ENCODE peak calls at places on chromosomes 7 and 10, in four cellular contexts. One of them, this sample, is unnamed. For H3K4me1, the result is how much of the 10 kb centered on the place peaks cover.

GRCh38 chr7:107147464-107148214 is 21.2 kb upstream of the HBP1 start:
- DNase-seq in ovary: no peak
- DNase-seq in stomach: no peak
- DNase-seq in lower lobe of right lung: no peak
- DNase-seq in this sample: peak

GRCh38 chr10:33114451-33114944 is 156.5 kb upstream of the ITGB1 start:
- DNase-seq in ovary: no peak
- DNase-seq in stomach: no peak
- DNase-seq in lower lobe of right lung: no peak
- DNase-seq in this sample: no peak

GRCh38 chr7:25541064-25541463 is 312.8 kb upstream of the NPVF start:
- DNase-seq in ovary: no peak
- DNase-seq in stomach: no peak
- DNase-seq in lower lobe of right lung: no peak
- DNase-seq in this sample: no peak

GRCh38 chr10:8235253-8236027 is 181.0 kb downstream of the GATA3 start:
- DNase-seq in ovary: no peak
- DNase-seq in stomach: no peak
- DNase-seq in lower lobe of right lung: no peak
- DNase-seq in this sample: no peak

GRCh38 chr10:104029528-104029875 is 56.2 kb downstream of the COL17A1 start:
- DNase-seq in ovary: peak
- DNase-seq in stomach: no peak
- DNase-seq in lower lobe of right lung: no peak
- DNase-seq in this sample: no peak

GRCh38 chr7:40644454-40645188 is 509.8 kb downstream of the SUGCT start:
- DNase-seq in ovary: no peak
- DNase-seq in stomach: no peak
- DNase-seq in lower lobe of right lung: no peak
- DNase-seq in this sample: no peak

GRCh38 chr10:76197293-76197692 is 765.9 kb downstream of the LRMDA start:
- DNase-seq in ovary: no peak
- DNase-seq in stomach: no peak
- DNase-seq in lower lobe of right lung: no peak
- DNase-seq in this sample: no peak

GRCh38 chr7:142533920-142534319 is 215.4 kb upstream of the PRSS1 start:
- DNase-seq in ovary: no peak
- DNase-seq in stomach: no peak
- DNase-seq in lower lobe of right lung: no peak
- DNase-seq in this sample: no peak

GRCh38 chr10:2036209-2036608 is 298.9 kb upstream of the ADARB2 start:
- DNase-seq in ovary: no peak
- DNase-seq in stomach: no peak
- DNase-seq in lower lobe of right lung: no peak
- DNase-seq in this sample: no peak

GRCh38 chr10:62907470-62908212 is 91.5 kb upstream of the EGR2 start:
- DNase-seq in ovary: no peak
- DNase-seq in stomach: no peak
- DNase-seq in lower lobe of right lung: no peak
- DNase-seq in this sample: no peak

GRCh38 chr7:61576-62360 is 130.6 kb upstream of the FAM20C start:
- DNase-seq in ovary: peak
- DNase-seq in stomach: no peak
- DNase-seq in lower lobe of right lung: peak
- DNase-seq in this sample: no peak

GRCh38 chr7:100171087-100171681 is 2.8 kb upstream of the GAL3ST4 start:
- DNase-seq in ovary: no peak
- DNase-seq in stomach: no peak
- DNase-seq in lower lobe of right lung: no peak
- DNase-seq in this sample: peak

GRCh38 chr10:73965890-73966768 is 31.8 kb upstream of the VCL start:
- DNase-seq in ovary: peak
- DNase-seq in stomach: peak
- DNase-seq in lower lobe of right lung: peak
- DNase-seq in this sample: peak

GRCh38 chr10:73969224-73969811 is 28.6 kb upstream of the VCL start:
- DNase-seq in ovary: no peak
- DNase-seq in stomach: no peak
- DNase-seq in lower lobe of right lung: no peak
- DNase-seq in this sample: no peak

GRCh38 chr10:73967022-73967429 is 30.9 kb upstream of the VCL start:
- DNase-seq in ovary: no peak
- DNase-seq in stomach: no peak
- DNase-seq in lower lobe of right lung: no peak
- DNase-seq in this sample: no peak

GRCh38 chr10:73967544-73967943 is 30.4 kb upstream of the VCL start:
- DNase-seq in ovary: no peak
- DNase-seq in stomach: no peak
- DNase-seq in lower lobe of right lung: no peak
- DNase-seq in this sample: no peak

GRCh38 chr10:73968101-73968515 is 29.8 kb upstream of the VCL start:
- DNase-seq in ovary: no peak
- DNase-seq in stomach: no peak
- DNase-seq in lower lobe of right lung: no peak
- DNase-seq in this sample: no peak
- H3K4me1 ChIP-seq in ovary: under half
- H3K4me1 ChIP-seq in stomach: under half
- H3K4me1 ChIP-seq in lower lobe of right lung: under half
- H3K4me1 ChIP-seq in this sample: under half

DNA sequence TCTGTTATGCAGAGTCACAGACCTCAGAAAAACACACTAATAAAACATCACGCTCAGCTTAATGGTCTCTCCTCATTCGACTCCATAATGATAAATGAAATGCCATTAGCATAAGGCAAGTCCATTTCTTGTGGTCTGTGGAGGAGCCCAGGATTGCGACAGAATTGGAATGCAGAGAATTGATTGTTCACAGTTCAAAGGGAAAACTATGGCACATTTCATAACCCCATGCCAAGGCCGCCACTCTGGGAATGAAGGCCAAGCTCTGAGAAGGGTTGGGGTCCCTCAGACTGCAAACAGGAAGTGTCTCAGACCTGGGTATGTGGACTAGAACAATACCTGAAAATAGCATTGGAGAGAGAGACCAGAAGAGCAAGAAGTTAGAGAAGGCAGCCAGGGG is 398.9 kb downstream of the ADRA2A start:
- DNase-seq in ovary: no peak
- DNase-seq in stomach: no peak
- DNase-seq in lower lobe of right lung: no peak
- DNase-seq in this sample: no peak
- H3K4me1 ChIP-seq in ovary: under half
- H3K4me1 ChIP-seq in stomach: under half
- H3K4me1 ChIP-seq in lower lobe of right lung: under half
- H3K4me1 ChIP-seq in this sample: under half

DNA sequence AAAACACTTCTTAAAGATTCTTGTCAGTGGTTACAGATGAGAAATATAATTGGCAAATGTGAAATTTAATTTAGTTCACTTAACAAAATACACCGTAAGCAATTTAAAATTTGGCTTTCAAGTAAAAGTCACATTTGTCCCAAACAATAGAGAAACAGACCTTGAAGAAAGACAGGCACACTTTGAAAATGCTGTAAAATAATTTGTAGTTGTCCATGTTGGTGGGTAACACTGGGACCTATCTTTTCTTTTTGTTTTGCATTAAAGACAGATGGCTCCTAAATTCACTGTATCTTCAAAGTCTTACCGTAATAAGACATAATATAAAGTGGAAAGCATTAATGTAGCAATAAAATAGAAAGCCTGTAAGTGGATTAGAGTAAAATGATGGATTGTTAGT is 3.3 kb downstream of the GRK5 start:
- DNase-seq in ovary: no peak
- DNase-seq in stomach: no peak
- DNase-seq in lower lobe of right lung: no peak
- DNase-seq in this sample: no peak
- H3K4me1 ChIP-seq in ovary: under half
- H3K4me1 ChIP-seq in stomach: under half
- H3K4me1 ChIP-seq in lower lobe of right lung: half or more
- H3K4me1 ChIP-seq in this sample: under half

DNA sequence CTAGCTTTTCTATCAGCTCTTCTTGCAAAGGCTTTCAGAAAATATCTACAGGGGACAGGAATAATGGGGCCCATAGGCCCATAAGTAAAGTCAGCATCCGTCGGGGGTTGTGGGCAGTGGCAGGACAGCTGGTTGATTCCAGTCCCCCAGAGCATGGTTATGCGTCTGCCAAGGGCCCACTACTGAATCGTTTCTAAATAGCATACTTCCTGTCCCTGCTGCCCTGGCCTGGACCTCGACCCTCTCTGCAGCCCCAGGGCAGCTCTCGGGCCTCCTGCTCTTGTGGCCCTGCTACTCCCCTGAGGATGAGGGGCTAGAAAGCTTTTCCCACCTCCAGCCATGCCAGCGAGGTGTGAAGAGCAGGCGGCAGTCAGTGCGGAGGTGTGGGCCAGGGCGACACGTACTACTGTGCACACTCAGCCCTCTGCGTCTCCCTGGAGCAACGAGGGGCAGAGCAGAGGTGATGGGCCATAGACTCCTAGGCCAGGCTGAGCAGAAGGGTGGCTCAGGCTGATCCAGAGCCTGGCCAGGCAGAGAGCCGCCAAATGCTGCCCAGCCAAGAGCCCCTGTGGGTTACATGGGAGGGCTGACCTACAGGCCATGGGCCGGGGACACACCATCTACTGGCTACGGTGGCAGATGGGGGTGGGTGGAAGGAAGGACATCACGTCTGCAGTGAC is 4.7 kb upstream of the OPN4 start:
- DNase-seq in ovary: no peak
- DNase-seq in stomach: peak
- DNase-seq in lower lobe of right lung: no peak
- DNase-seq in this sample: no peak
- H3K4me1 ChIP-seq in ovary: under half
- H3K4me1 ChIP-seq in stomach: under half
- H3K4me1 ChIP-seq in lower lobe of right lung: under half
- H3K4me1 ChIP-seq in this sample: under half

DNA sequence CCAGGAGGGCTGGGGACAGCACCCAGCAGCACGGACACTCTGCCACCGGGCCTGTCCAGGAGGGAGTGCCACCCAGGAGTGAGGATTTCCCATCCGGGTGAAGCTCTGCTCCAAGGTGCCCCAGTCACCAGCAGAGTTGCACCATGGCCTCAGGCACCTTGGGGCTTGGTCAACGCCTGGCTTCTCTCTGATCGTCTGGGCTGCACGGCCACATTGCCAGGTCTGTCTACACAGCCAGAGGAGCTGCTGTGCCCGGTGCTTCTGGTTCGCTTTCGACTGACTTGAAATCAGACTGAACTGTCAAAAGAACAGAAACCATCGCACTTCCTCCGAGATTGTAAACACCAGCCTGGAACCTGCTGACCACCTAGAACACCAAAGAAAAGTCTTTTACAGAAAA is 12.0 kb downstream of the SHH start:
- DNase-seq in ovary: no peak
- DNase-seq in stomach: no peak
- DNase-seq in lower lobe of right lung: peak
- DNase-seq in this sample: no peak
- H3K4me1 ChIP-seq in ovary: under half
- H3K4me1 ChIP-seq in stomach: under half
- H3K4me1 ChIP-seq in lower lobe of right lung: under half
- H3K4me1 ChIP-seq in this sample: under half

GRCh38 chr10:22599048-22599561 is 115.3 kb downstream of the PIP4K2A start:
- DNase-seq in ovary: no peak
- DNase-seq in stomach: no peak
- DNase-seq in lower lobe of right lung: no peak
- DNase-seq in this sample: no peak

GRCh38 chr10:22603581-22603980 is 110.8 kb downstream of the PIP4K2A start:
- DNase-seq in ovary: no peak
- DNase-seq in stomach: no peak
- DNase-seq in lower lobe of right lung: no peak
- DNase-seq in this sample: no peak

GRCh38 chr10:22599636-22600228 is 114.6 kb downstream of the PIP4K2A start:
- DNase-seq in ovary: no peak
- DNase-seq in stomach: no peak
- DNase-seq in lower lobe of right lung: no peak
- DNase-seq in this sample: no peak

GRCh38 chr10:22600516-22600915 is 113.9 kb downstream of the PIP4K2A start:
- DNase-seq in ovary: no peak
- DNase-seq in stomach: no peak
- DNase-seq in lower lobe of right lung: no peak
- DNase-seq in this sample: no peak

DNA sequence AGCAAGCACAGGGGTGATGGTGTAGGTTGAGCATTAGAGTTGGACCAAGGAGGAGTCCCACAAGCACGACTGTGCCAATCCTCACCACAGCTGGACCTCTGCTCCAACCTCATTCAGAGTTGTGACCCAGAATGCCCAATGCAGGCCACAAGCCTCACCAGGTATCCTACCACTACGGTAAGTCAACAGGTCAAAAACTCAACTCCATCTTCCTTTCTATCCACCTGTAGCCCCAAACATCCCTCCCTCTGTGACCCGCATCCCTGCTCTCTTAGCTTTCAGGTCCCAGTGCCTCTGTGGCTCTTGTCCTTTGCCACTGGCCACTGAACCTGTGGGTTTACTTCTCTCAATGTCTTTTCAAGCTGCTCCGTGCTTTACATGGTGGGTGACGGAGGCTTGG is 112.8 kb downstream of the PIP4K2A start:
- DNase-seq in ovary: no peak
- DNase-seq in stomach: no peak
- DNase-seq in lower lobe of right lung: no peak
- DNase-seq in this sample: no peak
- H3K4me1 ChIP-seq in ovary: under half
- H3K4me1 ChIP-seq in stomach: under half
- H3K4me1 ChIP-seq in lower lobe of right lung: under half
- H3K4me1 ChIP-seq in this sample: under half

DNA sequence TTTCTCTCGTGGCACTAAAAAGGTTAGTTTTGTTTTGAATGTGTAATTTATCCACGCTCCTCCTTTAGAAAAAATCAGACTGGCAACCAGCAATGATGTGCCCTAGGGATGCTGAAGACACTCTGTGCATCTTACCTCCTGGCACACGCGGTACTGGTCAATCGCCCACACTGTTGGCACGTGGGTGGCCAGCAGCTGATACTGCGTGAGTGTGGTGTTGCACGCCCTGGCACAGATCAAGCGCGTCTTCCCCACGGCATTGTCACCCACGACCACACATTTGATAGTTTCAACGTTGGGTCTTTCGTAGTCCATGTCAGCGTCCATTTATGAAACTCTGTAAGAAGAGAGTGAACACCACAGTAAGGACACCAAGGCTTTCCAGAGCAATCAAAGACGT is 32.8 kb downstream of the RHOBTB1 start:
- DNase-seq in ovary: no peak
- DNase-seq in stomach: no peak
- DNase-seq in lower lobe of right lung: no peak
- DNase-seq in this sample: no peak
- H3K4me1 ChIP-seq in ovary: under half
- H3K4me1 ChIP-seq in stomach: under half
- H3K4me1 ChIP-seq in lower lobe of right lung: under half
- H3K4me1 ChIP-seq in this sample: under half